ENCODE peak calls at places on chromosomes 16 and 17, in five cellular contexts. V, I, D, H and F are unnamed samples.

GRCh38 chr16:86505185-86505898 is 5.0 kb upstream of the FOXF1 start:
- DNase-seq in D (no peak), V (no peak), I (no peak), H (no peak), F (no peak)

GRCh38 chr17:42562845-42563509 is 1.0 kb downstream of the COASY start:
- DNase-seq in V (no peak), H (peak; percentile 47), I (no peak), D (no peak), F (no peak)

GRCh38 chr16:89216315-89217137 is 977 bp upstream of the ZNF778 start:
- DNase-seq in I (no peak), H (peak; percentile 78), V (peak; percentile 69), D (peak; percentile 89), F (peak; percentile 72)

GRCh38 chr17:7589891-7590611 is at the start of gene SOX15:
- DNase-seq in I (no peak), H (no peak), V (no peak), D (no peak), F (no peak)

GRCh38 chr17:67420994-67421393 is 43.9 kb downstream of the PITPNC1 start:
- DNase-seq in I (no peak), D (no peak), H (peak; percentile 25), V (no peak), F (no peak)

GRCh38 chr17:82201498-82201910 is 11.1 kb downstream of the CCDC57 start:
- DNase-seq in H (no peak), V (no peak), D (no peak), I (no peak), F (no peak)

GRCh38 chr16:47142469-47143328 is 1.0 kb downstream of the NETO2 start:
- DNase-seq in V (no peak), D (peak; percentile 21), I (no peak), H (peak; percentile 59), F (peak; percentile 9)

GRCh38 chr17:42913527-42913926 is 12.9 kb downstream of the G6PC1 start:
- DNase-seq in I (no peak), V (no peak), D (no peak), H (peak; percentile 23), F (no peak)

GRCh38 chr16:85221081-85221809 is 109.0 kb upstream of the CIBAR2 start:
- DNase-seq in D (no peak), V (no peak), I (no peak), H (no peak), F (no peak)

GRCh38 chr17:17710728-17711541 is 29.7 kb downstream of the RAI1 start:
- DNase-seq in I (no peak), D (no peak), H (peak; percentile 86), V (no peak), F (no peak)

GRCh38 chr17:51119415-51120356 is 982 bp downstream of the SPAG9 start:
- DNase-seq in V (peak; percentile 27), I (no peak), D (peak; percentile 47), H (peak; percentile 54), F (peak; percentile 9)

GRCh38 chr16:80627108-80627507 is 86.3 kb downstream of the DYNLRB2 start:
- DNase-seq in I (no peak), D (no peak), H (no peak), V (no peak), F (no peak)

GRCh38 chr16:53757971-53758609 is 54.1 kb downstream of the FTO start:
- DNase-seq in D (no peak), H (no peak), V (no peak), I (no peak), F (no peak)

GRCh38 chr16:57526498-57526897 is 9.9 kb downstream of the CCDC102A start:
- DNase-seq in V (no peak), H (no peak), D (no peak), I (no peak), F (no peak)

GRCh38 chr16:51755039-51755501 is 604.0 kb upstream of the SALL1 start:
- DNase-seq in I (no peak), H (no peak), D (no peak), V (no peak), F (no peak)

GRCh38 chr17:7261377-7262191 is 694 bp downstream of the CLDN7 start:
- DNase-seq in I (no peak), V (no peak), D (no peak), H (no peak), F (no peak)

GRCh38 chr16:73290258-73290657 is 242.3 kb upstream of the ZFHX3 start:
- DNase-seq in H (no peak), D (no peak), V (no peak), I (no peak), F (no peak)

GRCh38 chr17:57356722-57357391 is 100.5 kb downstream of the MSI2 start:
- DNase-seq in I (no peak), D (no peak), H (no peak), V (no peak), F (no peak)

GRCh38 chr16:2838928-2839327 is 8.8 kb downstream of the ZG16B start:
- DNase-seq in D (peak; percentile 24), I (peak; percentile 94), V (no peak), H (peak; percentile 87), F (peak; percentile 48)

GRCh38 chr16:65722429-65722828 is 600.6 kb upstream of the CDH11 start:
- DNase-seq in I (no peak), D (no peak), V (no peak), H (no peak), F (no peak)

GRCh38 chr16:89322381-89323119 is 105.0 kb downstream of the ZNF778 start:
- DNase-seq in I (no peak), D (no peak), V (no peak), H (peak; percentile 87), F (no peak)

GRCh38 chr16:1825864-1826690 is 548 bp downstream of the HAGH start:
- DNase-seq in H (peak; percentile 43), I (peak; percentile 58), D (peak; percentile 63), V (no peak), F (peak; percentile 72)

GRCh38 chr17:35171834-35172233 is 22.4 kb downstream of the SLC35G3 start:
- DNase-seq in I (no peak), V (no peak), D (peak; percentile 6), H (peak; percentile 61), F (no peak)

GRCh38 chr16:47848481-47849109 is 307.2 kb downstream of the ABCC12 start:
- DNase-seq in I (no peak), H (peak; percentile 44), V (no peak), D (no peak), F (no peak)

GRCh38 chr17:17972126-17972951 is at the start of the genes DRC3 and TOM1L2:
- DNase-seq in H (peak; percentile 100), V (peak; percentile 100), D (peak; percentile 100), I (peak; percentile 94), F (peak; percentile 100)

GRCh38 chr16:351804-352520 is 561 bp downstream of the AXIN1 start:
- DNase-seq in I (no peak), D (no peak), V (no peak), H (no peak), F (peak; percentile 26)

GRCh38 chr16:55033225-55034156 is 102.8 kb downstream of the IRX5 start:
- DNase-seq in D (no peak), H (no peak), I (no peak), V (no peak), F (no peak)
- TF ChIP-seq CTCF in D (no peak), H (no peak), I (no peak), V (no peak), F (no peak)

DNA sequence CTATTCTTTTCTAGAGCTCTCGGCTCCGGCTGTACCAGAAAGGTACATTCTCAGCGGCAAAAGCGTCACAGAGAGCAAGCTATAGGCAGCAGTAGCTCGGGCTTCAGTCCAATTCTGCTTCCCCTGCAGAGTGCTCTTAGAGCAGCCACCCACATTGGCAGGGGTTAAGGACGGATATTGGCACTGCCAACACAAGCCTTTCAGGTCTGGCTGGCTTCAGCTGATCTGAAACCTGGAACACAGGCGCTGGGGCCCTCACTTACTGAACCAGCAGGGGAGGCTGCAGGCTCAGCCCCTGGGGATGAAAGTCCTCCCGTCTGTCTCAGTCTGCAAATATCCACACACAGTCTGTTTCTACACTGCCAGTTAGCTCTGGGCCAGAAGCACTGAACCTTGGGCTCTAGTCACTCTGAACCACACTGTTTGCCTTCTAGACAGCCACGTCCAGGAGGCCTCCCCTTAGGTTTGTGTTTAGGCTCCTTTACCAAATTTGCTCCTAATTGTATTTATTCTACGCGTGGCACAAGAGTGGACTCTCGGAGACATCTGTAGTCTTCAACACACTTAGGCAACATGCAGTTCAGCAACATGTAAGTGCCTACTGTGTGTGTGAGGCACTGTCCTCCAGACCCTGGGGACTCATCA is 40.1 kb downstream of the HIC1 start:
- DNase-seq in H (peak; percentile 63), V (no peak), I (no peak), D (no peak), F (no peak)
- TF ChIP-seq CTCF in H (peak; percentile 62), V (peak; percentile 42), I (peak; percentile 44), D (peak; percentile 7), F (no peak)

DNA sequence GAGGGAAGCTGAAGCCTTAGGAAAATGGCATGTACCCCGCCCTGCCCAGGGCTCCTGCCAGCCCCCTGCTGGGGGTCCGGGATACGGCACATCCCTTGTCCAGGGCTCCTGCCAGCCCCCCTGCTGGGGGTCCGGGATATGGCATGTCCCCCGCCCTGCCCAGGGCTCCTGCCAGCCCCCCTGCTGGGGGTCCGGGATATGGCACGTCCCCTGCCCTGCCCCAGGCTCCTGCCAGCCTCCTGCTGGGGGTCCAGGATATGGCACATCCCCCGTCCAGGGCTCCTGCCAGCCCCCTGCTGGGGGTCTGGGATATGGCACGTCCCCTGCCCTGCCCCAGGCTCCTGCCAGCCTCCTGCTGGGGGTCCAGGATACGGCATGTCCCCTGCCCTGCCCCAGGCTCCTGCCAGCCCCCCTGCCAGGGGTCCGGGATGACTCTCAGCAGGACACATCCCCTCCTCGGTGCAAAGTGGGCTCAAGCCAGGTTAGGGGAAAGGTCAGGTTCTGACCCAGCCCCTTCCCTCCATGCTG is 43.2 kb downstream of the RPH3AL start:
- DNase-seq in H (no peak), V (no peak), I (no peak), D (no peak), F (no peak)
- TF ChIP-seq CTCF in H (no peak), V (peak; percentile 11), I (no peak), D (no peak), F (no peak)

GRCh38 chr17:32223703-32224102 is 41.9 kb upstream of the RHBDL3 start:
- DNase-seq in V (no peak), D (no peak), H (no peak), I (no peak), F (no peak)

GRCh38 chr17:32227910-32228309 is 37.7 kb upstream of the RHBDL3 start:
- DNase-seq in V (no peak), I (no peak), H (no peak), D (no peak), F (no peak)

GRCh38 chr17:32226881-32227280 is 38.8 kb upstream of the RHBDL3 start:
- DNase-seq in V (no peak), D (no peak), H (no peak), I (no peak), F (no peak)

GRCh38 chr17:32222621-32223020 is 43.0 kb upstream of the RHBDL3 start:
- DNase-seq in D (no peak), I (no peak), H (peak; percentile 10), V (no peak), F (no peak)
- TF ChIP-seq CTCF in D (no peak), I (no peak), H (no peak), V (no peak), F (no peak)

GRCh38 chr16:28873543-28874201 is 4.6 kb upstream of the ATP2A1 start:
- DNase-seq in I (no peak), V (no peak), H (peak; percentile 7), D (peak; percentile 35), F (peak; percentile 42)
- TF ChIP-seq CTCF in I (peak; percentile 42), V (peak; percentile 45), H (peak; percentile 49), D (peak; percentile 43), F (peak; percentile 55)

DNA sequence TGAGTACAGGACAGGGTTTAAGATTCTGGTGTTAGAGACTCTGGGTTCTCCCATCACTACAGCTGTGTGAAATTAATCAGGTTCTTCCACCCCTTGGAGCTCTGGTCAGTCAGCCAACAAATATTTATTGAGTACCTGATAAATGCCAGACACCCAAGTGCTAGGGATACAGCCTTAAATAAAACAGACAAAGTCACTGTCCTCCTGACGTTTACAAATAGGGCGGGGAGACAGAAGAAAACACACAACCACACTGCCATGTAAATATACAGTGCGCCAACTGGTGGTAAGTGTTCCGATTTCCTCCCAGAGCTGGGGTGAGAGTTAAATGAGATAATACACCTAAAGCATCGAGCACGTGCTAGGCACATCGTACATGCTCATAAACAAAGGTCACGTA is 121.0 kb downstream of the COPRS start:
- DNase-seq in H (no peak), D (no peak), I (no peak), V (no peak), F (no peak)
- TF ChIP-seq CTCF in H (no peak), D (no peak), I (no peak), V (no peak), F (no peak)